ENCODE peak calls at places on chromosome 11, in five cellular contexts. G is activated T-helper 1 cell treated with anti-CD3 and anti-CD28 coated beads, Interleukin-12 subunit alpha, Interleukin-12 subunit beta, Interleukin-2, Interleukin-4 antibody, amounts not matched to agents 30 ng/mL and 10 ng/mL and 1 ng/mL, durations not matched to agents 14 hours and 24 hours and 36 hours; I is heart left ventricle; O is nucleus accumbens; T is nephron progenitor cell. X is an unnamed sample.

GRCh38 chr11:3865388-3866193 is 10.1 kb downstream of the STIM1 start:
- DNase-seq in G (no peak), I (no peak), O (no peak), T (no peak), X (no peak)

GRCh38 chr11:64126796-64127195 is 39.1 kb downstream of the MACROD1 start:
- DNase-seq in G (no peak), I (no peak), O (no peak), T (no peak), X (no peak)

GRCh38 chr11:66349084-66349386 is 1.6 kb upstream of the B4GAT1 start:
- DNase-seq in G (no peak), I (no peak), O (no peak), T (no peak), X (no peak)

GRCh38 chr11:88293931-88294330 is 43.6 kb downstream of the CTSC start:
- DNase-seq in G (no peak), I (no peak), O (no peak), T (no peak), X (no peak)

GRCh38 chr11:128451651-128452470 is 135.5 kb downstream of the ETS1 start:
- DNase-seq in G (no peak), I (peak), O (peak), T (no peak), X (peak)

GRCh38 chr11:34223907-34224306 is 118.5 kb downstream of the NAT10 start:
- DNase-seq in G (no peak), I (no peak), O (no peak), T (no peak), X (no peak)

GRCh38 chr11:46246514-46246913 is 30.9 kb upstream of the CREB3L1 start:
- DNase-seq in G (no peak), I (no peak), O (no peak), T (no peak), X (no peak)

GRCh38 chr11:73325036-73325981 is 17.2 kb downstream of the ARHGEF17 start:
- DNase-seq in G (no peak), I (peak), O (no peak), T (no peak), X (no peak)

GRCh38 chr11:15141381-15141780 is 26.7 kb downstream of the INSC start:
- DNase-seq in G (no peak), I (no peak), O (no peak), T (no peak), X (no peak)

GRCh38 chr11:57278721-57279095 is 41.7 kb upstream of the APLNR start:
- DNase-seq in G (no peak), I (no peak), O (no peak), T (no peak), X (no peak)

GRCh38 chr11:34356576-34356917 is 1.3 kb downstream of the ABTB2 start:
- DNase-seq in G (no peak), I (peak), O (no peak), T (no peak), X (no peak)

GRCh38 chr11:113286509-113287497 is 27.6 kb upstream of the TTC12 start:
- DNase-seq in G (no peak), I (no peak), O (no peak), T (no peak), X (no peak)

GRCh38 chr11:2265396-2265795 is 5.0 kb downstream of the ASCL2 start:
- DNase-seq in G (peak), I (no peak), O (no peak), T (no peak), X (no peak)

GRCh38 chr11:12454782-12455181 is 77.4 kb downstream of the PARVA start:
- DNase-seq in G (no peak), I (no peak), O (no peak), T (no peak), X (no peak)

GRCh38 chr11:95068549-95068948 is 1.8 kb downstream of the SRSF8 start:
- DNase-seq in G (peak), I (peak), O (peak), T (peak), X (peak)

GRCh38 chr11:79220171-79220570 is 220.7 kb downstream of the TENM4 start:
- DNase-seq in G (no peak), I (no peak), O (no peak), T (no peak), X (no peak)

GRCh38 chr11:45934580-45935318 is 12.3 kb downstream of the LARGE2 start:
- DNase-seq in G (no peak), I (no peak), O (no peak), T (no peak), X (no peak)

GRCh38 chr11:3169952-3170755 is 5.0 kb upstream of the OSBPL5 start:
- DNase-seq in G (no peak), I (no peak), O (no peak), T (no peak), X (peak)

GRCh38 chr11:117807482-117808272 is 10.7 kb upstream of the DSCAML1 start:
- DNase-seq in G (peak), I (peak), O (peak), T (peak), X (peak)

GRCh38 chr11:100578966-100579365 is 108.1 kb upstream of the ARHGAP42 start:
- DNase-seq in G (no peak), I (no peak), O (no peak), T (no peak), X (no peak)

GRCh38 chr11:101797335-101797734 is 117.5 kb upstream of the CEP126 start:
- DNase-seq in G (no peak), I (no peak), O (no peak), T (no peak), X (no peak)

GRCh38 chr11:35717043-35717442 is 54.5 kb downstream of the TRIM44 start:
- DNase-seq in G (no peak), I (no peak), O (no peak), T (no peak), X (no peak)

X was measured in left cardiac atrium.